ENCODE peak calls at places on chromosomes 3 and 15, in four cellular contexts. Y is astrocyte, B is fibroblast of pulmonary artery, X is HFFc6. I is an unnamed sample.
A peak's percentile ranks its signal among the peaks of the same experiment; 100 is the strongest.

GRCh38 chr3:33639889-33640288 is 78.2 kb downstream of the CLASP2 start:
- DNase-seq in Y (no peak), B (no peak), X (no peak), I (no peak)

GRCh38 chr3:59101091-59101738 is 51.4 kb upstream of the CFAP20DC start:
- DNase-seq in Y (peak; percentile 47), B (peak; percentile 6), X (peak; percentile 39), I (no peak)

GRCh38 chr3:179321585-179322322 is 1.1 kb upstream of the ZNF639 start:
- DNase-seq in Y (no peak), B (peak; percentile 72), X (peak; percentile 61), I (no peak)

GRCh38 chr15:90674476-90674875 is 42.7 kb upstream of the BLM start:
- DNase-seq in Y (peak; percentile 33), B (no peak), X (no peak), I (no peak)

GRCh38 chr3:194476784-194477183 is 10.0 kb downstream of the ATP13A3 start:
- DNase-seq in Y (no peak), B (no peak), X (no peak), I (no peak)

GRCh38 chr3:115581347-115582135 is 41.8 kb upstream of the GAP43 start:
- DNase-seq in Y (peak; percentile 7), B (peak; percentile 39), X (no peak), I (no peak)

GRCh38 chr3:100833483-100833882 is 124.2 kb downstream of the TFG start:
- DNase-seq in Y (no peak), B (no peak), X (no peak), I (no peak)

GRCh38 chr15:69782809-69783208 is 314.9 kb downstream of the TLE3 start:
- DNase-seq in Y (no peak), B (no peak), X (no peak), I (no peak)

GRCh38 chr15:31069360-31070000 is 32.0 kb downstream of the TRPM1 start:
- DNase-seq in Y (no peak), B (peak; percentile 28), X (peak; percentile 63), I (peak; percentile 57)

GRCh38 chr15:55991841-55992768 is 1.3 kb downstream of the NEDD4 start:
- DNase-seq in Y (peak; percentile 6), B (peak; percentile 17), X (no peak), I (no peak)

GRCh38 chr15:76138436-76138835 is 78.7 kb downstream of the TMEM266 start:
- DNase-seq in Y (no peak), B (no peak), X (no peak), I (no peak)

GRCh38 chr3:195061756-195062655 is 209.0 kb downstream of the XXYLT1 start:
- DNase-seq in Y (no peak), B (no peak), X (no peak), I (no peak)

GRCh38 chr15:77181305-77182074 is 110.6 kb upstream of the TSPAN3 start:
- DNase-seq in Y (no peak), B (no peak), X (no peak), I (no peak)

GRCh38 chr3:170410428-170411029 is 8.1 kb upstream of the CLDN11 start:
- DNase-seq in Y (no peak), B (peak; percentile 53), X (no peak), I (no peak)

GRCh38 chr3:153961498-153961897 is 159.7 kb upstream of the ARHGEF26 start:
- DNase-seq in Y (no peak), B (no peak), X (no peak), I (no peak)

GRCh38 chr15:91278956-91279355 is 178.9 kb downstream of the SV2B start:
- DNase-seq in Y (no peak), B (no peak), X (no peak), I (no peak)

GRCh38 chr15:97156739-97157265 is 803.7 kb upstream of the ARRDC4 start:
- DNase-seq in Y (no peak), B (peak; percentile 11), X (no peak), I (no peak)

GRCh38 chr3:145243875-145244274 is 917.1 kb downstream of the PLOD2 start:
- DNase-seq in Y (peak; percentile 95), B (peak; percentile 90), X (peak; percentile 1), I (peak; percentile 71)

GRCh38 chr3:51082363-51082762 is 302.7 kb upstream of the MANF start:
- DNase-seq in Y (no peak), B (no peak), X (no peak), I (no peak)

GRCh38 chr15:96361309-96362000 is 31.0 kb downstream of the NR2F2 start:
- DNase-seq in Y (no peak), B (no peak), X (no peak), I (no peak)

GRCh38 chr15:48520376-48521155 is 124.9 kb downstream of the FBN1 start:
- DNase-seq in Y (no peak), B (no peak), X (no peak), I (no peak)
- TF ChIP-seq CTCF in Y (no peak), B (no peak), X (no peak), I (no peak)

GRCh38 chr15:39641187-39641889 is 60.5 kb downstream of the THBS1 start:
- DNase-seq in Y (peak; percentile 42), B (no peak), X (no peak), I (no peak)

GRCh38 chr15:39642011-39642640 is 61.2 kb downstream of the THBS1 start:
- DNase-seq in Y (peak; percentile 91), B (peak; percentile 62), X (peak; percentile 77), I (peak; percentile 47)

GRCh38 chr15:39639037-39639436 is 58.2 kb downstream of the THBS1 start:
- DNase-seq in Y (no peak), B (no peak), X (no peak), I (no peak)

GRCh38 chr15:39638041-39638440 is 57.2 kb downstream of the THBS1 start:
- DNase-seq in Y (no peak), B (no peak), X (no peak), I (no peak)

DNA sequence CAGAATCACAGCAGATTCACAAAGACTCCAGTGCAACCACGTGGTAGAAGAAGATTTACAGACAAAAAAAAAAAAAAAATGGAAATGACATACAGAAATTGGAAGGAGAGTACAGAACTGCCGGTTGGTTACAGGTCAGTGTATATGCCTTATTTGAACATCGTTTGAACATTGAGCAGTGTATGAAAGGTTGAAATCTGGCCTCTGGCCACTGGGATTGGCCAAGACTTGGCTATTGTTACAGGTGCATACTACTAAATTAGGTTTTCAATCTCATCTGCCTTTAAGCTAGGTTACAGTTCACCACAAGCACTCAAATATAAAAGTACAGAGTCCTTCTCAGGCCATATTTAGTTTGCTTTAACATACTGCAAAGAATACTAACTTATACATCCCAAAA is 59.8 kb downstream of the THBS1 start:
- DNase-seq in Y (no peak), B (no peak), X (no peak), I (no peak)
- TF ChIP-seq CTCF in Y (no peak), B (no peak), X (no peak), I (no peak)

DNA sequence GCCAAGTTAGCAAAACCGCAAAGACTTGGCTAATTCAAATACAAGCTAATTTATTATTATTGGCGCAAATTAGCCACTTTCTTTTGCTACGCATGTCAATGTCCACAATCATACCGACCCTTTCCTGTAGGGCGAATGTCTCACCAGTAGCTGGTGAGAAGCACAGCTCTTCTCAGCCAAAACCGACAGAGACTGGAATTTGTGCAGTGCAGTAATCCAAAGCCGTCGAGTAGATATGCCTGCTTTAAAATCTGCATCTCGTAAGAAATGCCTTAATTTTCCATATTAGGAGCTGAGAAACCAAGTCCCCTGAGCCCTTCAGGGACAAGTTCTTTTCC is 614 bp upstream of the MINDY2 start:
- DNase-seq in Y (peak; percentile 94), B (peak; percentile 86), X (peak; percentile 83), I (no peak)
- TF ChIP-seq CTCF in Y (no peak), B (no peak), X (peak; percentile 28), I (no peak)

DNA sequence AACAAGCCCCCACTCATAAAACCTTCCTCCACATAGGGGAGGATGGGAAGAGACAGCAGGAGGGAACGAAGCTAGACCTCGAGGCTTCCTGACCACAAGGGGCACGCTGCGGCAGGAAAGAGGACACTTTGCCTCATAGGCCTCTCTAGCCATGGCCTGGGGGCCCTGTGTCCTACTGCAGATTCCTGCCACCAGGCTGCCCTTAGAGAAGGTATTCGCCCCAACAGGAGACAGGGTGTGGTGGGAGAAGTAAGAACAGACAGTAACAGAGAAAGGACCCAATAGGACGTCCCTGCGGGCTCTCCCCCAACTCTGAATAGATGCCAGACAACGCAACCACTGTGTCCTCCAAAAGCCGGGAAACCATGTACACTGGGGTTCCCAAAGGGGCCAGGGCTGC is 36.8 kb downstream of the ADCY5 start:
- DNase-seq in Y (no peak), B (no peak), X (no peak), I (no peak)
- TF ChIP-seq CTCF in Y (no peak), B (no peak), X (peak; percentile 45), I (no peak)

GRCh38 chr3:133820889-133821675 is 15.5 kb downstream of the SRPRB start:
- DNase-seq in Y (no peak), B (no peak), X (no peak), I (no peak)

GRCh38 chr3:133825969-133826727 is 20.5 kb downstream of the SRPRB start:
- DNase-seq in Y (no peak), B (no peak), X (no peak), I (no peak)

GRCh38 chr3:133820129-133820528 is 14.5 kb downstream of the SRPRB start:
- DNase-seq in Y (no peak), B (no peak), X (no peak), I (no peak)

GRCh38 chr3:133824961-133825485 is 19.4 kb downstream of the SRPRB start:
- DNase-seq in Y (no peak), B (no peak), X (no peak), I (no peak)

GRCh38 chr3:133821767-133822638 is 16.4 kb downstream of the SRPRB start:
- DNase-seq in Y (peak; percentile 60), B (peak; percentile 38), X (peak; percentile 83), I (no peak)
- TF ChIP-seq CTCF in Y (no peak), B (no peak), X (peak; percentile 75), I (peak; percentile 20)

GRCh38 chr3:41198950-41199865 is at the start of gene CTNNB1:
- DNase-seq in Y (peak; percentile 95), B (peak; percentile 96), X (peak; percentile 94), I (peak; percentile 32)
- TF ChIP-seq CTCF in Y (no peak), B (no peak), X (peak; percentile 59), I (no peak)

DNA sequence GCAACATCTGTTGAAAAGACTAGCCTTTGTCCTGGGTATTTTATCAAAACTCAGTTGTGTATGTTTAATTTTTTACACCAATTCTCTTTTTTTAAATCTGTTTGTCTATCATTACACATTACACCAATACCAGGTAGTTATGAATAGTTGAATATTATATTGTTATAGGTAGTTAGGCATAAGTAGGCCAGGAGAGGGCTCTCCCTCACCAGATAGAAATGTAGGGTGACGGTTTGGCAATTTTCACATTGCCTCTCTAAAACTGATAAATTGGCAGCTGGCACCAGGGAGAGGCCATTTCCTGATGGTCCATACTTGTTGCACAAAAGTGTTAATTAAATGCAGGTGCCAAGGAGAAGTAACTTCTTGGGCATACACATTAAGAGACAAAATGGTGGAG is 483.1 kb upstream of the EPHA6 start:
- DNase-seq in Y (no peak), B (no peak), X (no peak), I (no peak)
- TF ChIP-seq CTCF in Y (no peak), B (no peak), X (no peak), I (no peak)